ENCODE peak calls at places on chromosomes 5 and 9, in ten cellular contexts. One of them, this sample, is unnamed.

GRCh38 chr5:109997191-109997590 is 307.5 kb downstream of the MAN2A1 start:
- DNase-seq in fibroblast of lung: no peak
- DNase-seq in lower lobe of right lung: no peak
- DNase-seq in neural crest cell: no peak
- DNase-seq in HFFc6: no peak
- DNase-seq in brain microvascular endothelial cell: no peak
- DNase-seq in left ventricle myocardium inferior: no peak
- DNase-seq in AG10803: no peak
- DNase-seq in colonic mucosa: no peak
- DNase-seq in AG04450: no peak
- DNase-seq in this sample: no peak

GRCh38 chr5:137923856-137924255 is 34.6 kb downstream of the PKD2L2 start:
- DNase-seq in fibroblast of lung: peak
- DNase-seq in lower lobe of right lung: no peak
- DNase-seq in neural crest cell: no peak
- DNase-seq in HFFc6: no peak
- DNase-seq in brain microvascular endothelial cell: no peak
- DNase-seq in left ventricle myocardium inferior: no peak
- DNase-seq in AG10803: peak
- DNase-seq in colonic mucosa: no peak
- DNase-seq in AG04450: no peak
- DNase-seq in this sample: no peak

GRCh38 chr9:32442433-32442832 is 58.0 kb downstream of the ACO1 start:
- DNase-seq in fibroblast of lung: no peak
- DNase-seq in lower lobe of right lung: no peak
- DNase-seq in neural crest cell: no peak
- DNase-seq in HFFc6: no peak
- DNase-seq in brain microvascular endothelial cell: no peak
- DNase-seq in left ventricle myocardium inferior: no peak
- DNase-seq in AG10803: no peak
- DNase-seq in colonic mucosa: no peak
- DNase-seq in AG04450: no peak
- DNase-seq in this sample: no peak

GRCh38 chr5:91632871-91633270 is 249.8 kb upstream of the ARRDC3 start:
- DNase-seq in fibroblast of lung: no peak
- DNase-seq in lower lobe of right lung: no peak
- DNase-seq in neural crest cell: no peak
- DNase-seq in HFFc6: no peak
- DNase-seq in brain microvascular endothelial cell: no peak
- DNase-seq in left ventricle myocardium inferior: no peak
- DNase-seq in AG10803: no peak
- DNase-seq in colonic mucosa: no peak
- DNase-seq in AG04450: no peak
- DNase-seq in this sample: no peak

GRCh38 chr5:181260720-181261319 is at the start of gene TRIM52:
- DNase-seq in fibroblast of lung: peak
- DNase-seq in lower lobe of right lung: peak
- DNase-seq in neural crest cell: peak
- DNase-seq in HFFc6: peak
- DNase-seq in brain microvascular endothelial cell: peak
- DNase-seq in left ventricle myocardium inferior: peak
- DNase-seq in AG10803: peak
- DNase-seq in colonic mucosa: peak
- DNase-seq in AG04450: no peak
- DNase-seq in this sample: peak

GRCh38 chr9:113967380-113967779 is 91.3 kb downstream of the ZNF618 start:
- DNase-seq in fibroblast of lung: no peak
- DNase-seq in lower lobe of right lung: no peak
- DNase-seq in neural crest cell: no peak
- DNase-seq in HFFc6: no peak
- DNase-seq in brain microvascular endothelial cell: no peak
- DNase-seq in left ventricle myocardium inferior: no peak
- DNase-seq in AG10803: no peak
- DNase-seq in colonic mucosa: no peak
- DNase-seq in AG04450: no peak
- DNase-seq in this sample: no peak

GRCh38 chr9:98359569-98359968 is 104.1 kb upstream of the TBC1D2 start:
- DNase-seq in fibroblast of lung: no peak
- DNase-seq in lower lobe of right lung: no peak
- DNase-seq in neural crest cell: no peak
- DNase-seq in HFFc6: no peak
- DNase-seq in brain microvascular endothelial cell: no peak
- DNase-seq in left ventricle myocardium inferior: no peak
- DNase-seq in AG10803: no peak
- DNase-seq in colonic mucosa: no peak
- DNase-seq in AG04450: no peak
- DNase-seq in this sample: no peak

GRCh38 chr9:123370526-123371227 is 14.7 kb downstream of the CRB2 start:
- DNase-seq in fibroblast of lung: no peak
- DNase-seq in lower lobe of right lung: no peak
- DNase-seq in neural crest cell: no peak
- DNase-seq in HFFc6: no peak
- DNase-seq in brain microvascular endothelial cell: no peak
- DNase-seq in left ventricle myocardium inferior: no peak
- DNase-seq in AG10803: no peak
- DNase-seq in colonic mucosa: no peak
- DNase-seq in AG04450: no peak
- DNase-seq in this sample: no peak

GRCh38 chr9:33159760-33160127 is 7.4 kb downstream of the B4GALT1 start:
- DNase-seq in fibroblast of lung: peak
- DNase-seq in lower lobe of right lung: peak
- DNase-seq in neural crest cell: no peak
- DNase-seq in HFFc6: peak
- DNase-seq in brain microvascular endothelial cell: peak
- DNase-seq in left ventricle myocardium inferior: peak
- DNase-seq in AG10803: peak
- DNase-seq in colonic mucosa: peak
- DNase-seq in AG04450: no peak
- DNase-seq in this sample: peak

GRCh38 chr5:151222054-151222768 is 1.7 kb downstream of the CCDC69 start:
- DNase-seq in fibroblast of lung: no peak
- DNase-seq in lower lobe of right lung: no peak
- DNase-seq in neural crest cell: no peak
- DNase-seq in HFFc6: no peak
- DNase-seq in brain microvascular endothelial cell: no peak
- DNase-seq in left ventricle myocardium inferior: no peak
- DNase-seq in AG10803: no peak
- DNase-seq in colonic mucosa: no peak
- DNase-seq in AG04450: no peak
- DNase-seq in this sample: no peak

GRCh38 chr5:820245-820644 is 30.5 kb downstream of the ZDHHC11 start:
- DNase-seq in fibroblast of lung: no peak
- DNase-seq in lower lobe of right lung: no peak
- DNase-seq in neural crest cell: no peak
- DNase-seq in HFFc6: no peak
- DNase-seq in brain microvascular endothelial cell: no peak
- DNase-seq in left ventricle myocardium inferior: no peak
- DNase-seq in AG10803: no peak
- DNase-seq in colonic mucosa: no peak
- DNase-seq in AG04450: no peak
- DNase-seq in this sample: no peak

GRCh38 chr5:140327589-140327988 is 18.8 kb downstream of the HBEGF start:
- DNase-seq in fibroblast of lung: no peak
- DNase-seq in lower lobe of right lung: no peak
- DNase-seq in neural crest cell: no peak
- DNase-seq in HFFc6: no peak
- DNase-seq in brain microvascular endothelial cell: no peak
- DNase-seq in left ventricle myocardium inferior: no peak
- DNase-seq in AG10803: peak
- DNase-seq in colonic mucosa: no peak
- DNase-seq in AG04450: no peak
- DNase-seq in this sample: peak

GRCh38 chr5:1130218-1130946 is 18.5 kb upstream of the SLC12A7 start:
- DNase-seq in fibroblast of lung: no peak
- DNase-seq in lower lobe of right lung: no peak
- DNase-seq in neural crest cell: no peak
- DNase-seq in HFFc6: no peak
- DNase-seq in brain microvascular endothelial cell: no peak
- DNase-seq in left ventricle myocardium inferior: no peak
- DNase-seq in AG10803: no peak
- DNase-seq in colonic mucosa: peak
- DNase-seq in AG04450: no peak
- DNase-seq in this sample: no peak

GRCh38 chr5:33180900-33181299 is 259.9 kb upstream of the TARS1 start:
- DNase-seq in fibroblast of lung: peak
- DNase-seq in lower lobe of right lung: no peak
- DNase-seq in neural crest cell: no peak
- DNase-seq in HFFc6: peak
- DNase-seq in brain microvascular endothelial cell: peak
- DNase-seq in left ventricle myocardium inferior: no peak
- DNase-seq in AG10803: peak
- DNase-seq in colonic mucosa: no peak
- DNase-seq in AG04450: peak
- DNase-seq in this sample: peak

GRCh38 chr9:95057121-95057520 is 260.4 kb downstream of the FANCC start:
- DNase-seq in fibroblast of lung: peak
- DNase-seq in lower lobe of right lung: no peak
- DNase-seq in neural crest cell: no peak
- DNase-seq in HFFc6: no peak
- DNase-seq in brain microvascular endothelial cell: peak
- DNase-seq in left ventricle myocardium inferior: no peak
- DNase-seq in AG10803: no peak
- DNase-seq in colonic mucosa: no peak
- DNase-seq in AG04450: peak
- DNase-seq in this sample: no peak

DNA sequence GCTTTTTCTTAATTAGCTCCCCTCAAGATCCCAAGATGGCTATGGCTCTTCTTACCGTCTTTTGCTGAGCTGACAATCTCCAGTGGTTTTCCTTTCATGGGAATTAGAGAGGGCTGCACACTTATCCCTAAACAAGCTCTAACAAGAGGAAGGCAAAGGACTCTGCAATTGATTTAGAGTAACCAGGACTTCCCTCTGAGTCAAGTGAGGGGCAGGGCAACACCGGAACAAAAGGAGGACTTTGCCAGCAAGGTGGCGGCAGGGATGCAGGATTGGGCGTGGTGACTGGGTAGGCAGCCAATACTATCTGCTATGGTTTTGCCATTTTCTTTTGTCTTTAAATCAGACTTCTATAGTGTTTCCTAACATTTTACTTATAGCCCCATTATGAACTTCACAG is 9.8 kb downstream of the SLC44A1 start:
- DNase-seq in fibroblast of lung: no peak
- DNase-seq in lower lobe of right lung: no peak
- DNase-seq in neural crest cell: no peak
- DNase-seq in HFFc6: no peak
- DNase-seq in brain microvascular endothelial cell: no peak
- DNase-seq in left ventricle myocardium inferior: no peak
- DNase-seq in AG10803: no peak
- DNase-seq in colonic mucosa: peak
- DNase-seq in AG04450: no peak
- DNase-seq in this sample: no peak
- TF ChIP-seq CTCF in fibroblast of lung: no peak
- TF ChIP-seq CTCF in lower lobe of right lung: no peak
- TF ChIP-seq CTCF in neural crest cell: no peak
- TF ChIP-seq CTCF in HFFc6: no peak
- TF ChIP-seq CTCF in brain microvascular endothelial cell: no peak
- TF ChIP-seq CTCF in left ventricle myocardium inferior: no peak
- TF ChIP-seq CTCF in AG10803: no peak
- TF ChIP-seq CTCF in colonic mucosa: no peak
- TF ChIP-seq CTCF in AG04450: no peak
- TF ChIP-seq CTCF in this sample: no peak

GRCh38 chr9:6843742-6844141 is 86.0 kb downstream of the KDM4C start:
- DNase-seq in fibroblast of lung: no peak
- DNase-seq in lower lobe of right lung: no peak
- DNase-seq in neural crest cell: no peak
- DNase-seq in HFFc6: no peak
- DNase-seq in brain microvascular endothelial cell: no peak
- DNase-seq in left ventricle myocardium inferior: no peak
- DNase-seq in AG10803: no peak
- DNase-seq in colonic mucosa: no peak
- DNase-seq in AG04450: no peak
- DNase-seq in this sample: no peak

GRCh38 chr9:6842584-6842947 is 84.8 kb downstream of the KDM4C start:
- DNase-seq in fibroblast of lung: peak
- DNase-seq in lower lobe of right lung: no peak
- DNase-seq in neural crest cell: no peak
- DNase-seq in HFFc6: peak
- DNase-seq in brain microvascular endothelial cell: peak
- DNase-seq in left ventricle myocardium inferior: no peak
- DNase-seq in AG10803: peak
- DNase-seq in colonic mucosa: no peak
- DNase-seq in AG04450: no peak
- DNase-seq in this sample: peak

GRCh38 chr9:6845128-6845826 is 87.5 kb downstream of the KDM4C start:
- DNase-seq in fibroblast of lung: no peak
- DNase-seq in lower lobe of right lung: no peak
- DNase-seq in neural crest cell: no peak
- DNase-seq in HFFc6: no peak
- DNase-seq in brain microvascular endothelial cell: no peak
- DNase-seq in left ventricle myocardium inferior: no peak
- DNase-seq in AG10803: no peak
- DNase-seq in colonic mucosa: no peak
- DNase-seq in AG04450: no peak
- DNase-seq in this sample: no peak

GRCh38 chr9:6845881-6846280 is 88.1 kb downstream of the KDM4C start:
- DNase-seq in fibroblast of lung: peak
- DNase-seq in lower lobe of right lung: no peak
- DNase-seq in neural crest cell: no peak
- DNase-seq in HFFc6: peak
- DNase-seq in brain microvascular endothelial cell: no peak
- DNase-seq in left ventricle myocardium inferior: no peak
- DNase-seq in AG10803: peak
- DNase-seq in colonic mucosa: no peak
- DNase-seq in AG04450: no peak
- DNase-seq in this sample: no peak
- TF ChIP-seq CTCF in fibroblast of lung: peak
- TF ChIP-seq CTCF in lower lobe of right lung: no peak
- TF ChIP-seq CTCF in neural crest cell: peak
- TF ChIP-seq CTCF in HFFc6: peak
- TF ChIP-seq CTCF in brain microvascular endothelial cell: peak
- TF ChIP-seq CTCF in left ventricle myocardium inferior: peak
- TF ChIP-seq CTCF in AG10803: peak
- TF ChIP-seq CTCF in colonic mucosa: no peak
- TF ChIP-seq CTCF in AG04450: peak
- TF ChIP-seq CTCF in this sample: peak

GRCh38 chr9:127049044-127049443 is 73.4 kb downstream of the ANGPTL2 start:
- DNase-seq in fibroblast of lung: peak
- DNase-seq in lower lobe of right lung: no peak
- DNase-seq in neural crest cell: no peak
- DNase-seq in HFFc6: peak
- DNase-seq in brain microvascular endothelial cell: peak
- DNase-seq in left ventricle myocardium inferior: no peak
- DNase-seq in AG10803: peak
- DNase-seq in colonic mucosa: peak
- DNase-seq in AG04450: peak
- DNase-seq in this sample: peak
- TF ChIP-seq CTCF in fibroblast of lung: no peak
- TF ChIP-seq CTCF in lower lobe of right lung: peak
- TF ChIP-seq CTCF in neural crest cell: no peak
- TF ChIP-seq CTCF in HFFc6: peak
- TF ChIP-seq CTCF in brain microvascular endothelial cell: peak
- TF ChIP-seq CTCF in left ventricle myocardium inferior: peak
- TF ChIP-seq CTCF in AG10803: peak
- TF ChIP-seq CTCF in colonic mucosa: peak
- TF ChIP-seq CTCF in AG04450: peak
- TF ChIP-seq CTCF in this sample: peak

GRCh38 chr5:29524197-29524596 is 1669.3 kb upstream of the CDH6 start:
- DNase-seq in fibroblast of lung: no peak
- DNase-seq in lower lobe of right lung: no peak
- DNase-seq in neural crest cell: no peak
- DNase-seq in HFFc6: no peak
- DNase-seq in brain microvascular endothelial cell: no peak
- DNase-seq in left ventricle myocardium inferior: no peak
- DNase-seq in AG10803: no peak
- DNase-seq in colonic mucosa: no peak
- DNase-seq in AG04450: no peak
- DNase-seq in this sample: no peak
- TF ChIP-seq CTCF in fibroblast of lung: no peak
- TF ChIP-seq CTCF in lower lobe of right lung: no peak
- TF ChIP-seq CTCF in neural crest cell: no peak
- TF ChIP-seq CTCF in HFFc6: no peak
- TF ChIP-seq CTCF in brain microvascular endothelial cell: no peak
- TF ChIP-seq CTCF in left ventricle myocardium inferior: no peak
- TF ChIP-seq CTCF in AG10803: no peak
- TF ChIP-seq CTCF in colonic mucosa: no peak
- TF ChIP-seq CTCF in AG04450: no peak
- TF ChIP-seq CTCF in this sample: no peak

This sample was measured in fibroblast of mammary gland.